ENCODE peak calls at places on chromosomes 6 and 20, in six cellular contexts. One of them, this sample, is unnamed.

GRCh38 chr20:63737940-63738686 is 1.5 kb upstream of the SLC2A4RG start:
- DNase-seq in neural progenitor cell: peak; percentile 54
- DNase-seq in suprapubic skin: no peak
- DNase-seq in NB4: no peak
- DNase-seq in CD4-positive, alpha-beta T cell: no peak
- DNase-seq in thyroid gland: peak; percentile 23
- DNase-seq in this sample: no peak

GRCh38 chr6:152981989-152982767 is 663 bp downstream of the FBXO5 start:
- DNase-seq in neural progenitor cell: peak; percentile 37
- DNase-seq in suprapubic skin: peak; percentile 72
- DNase-seq in NB4: peak; percentile 47
- DNase-seq in CD4-positive, alpha-beta T cell: no peak
- DNase-seq in thyroid gland: peak; percentile 14
- DNase-seq in this sample: peak; percentile 23

GRCh38 chr20:49595811-49596545 is 28.0 kb upstream of the PTGIS start:
- DNase-seq in neural progenitor cell: no peak
- DNase-seq in suprapubic skin: no peak
- DNase-seq in NB4: peak; percentile 93
- DNase-seq in CD4-positive, alpha-beta T cell: no peak
- DNase-seq in thyroid gland: no peak
- DNase-seq in this sample: no peak

GRCh38 chr6:133132092-133132491 is 109.1 kb upstream of the EYA4 start:
- DNase-seq in neural progenitor cell: no peak
- DNase-seq in suprapubic skin: no peak
- DNase-seq in NB4: no peak
- DNase-seq in CD4-positive, alpha-beta T cell: no peak
- DNase-seq in thyroid gland: no peak
- DNase-seq in this sample: no peak

GRCh38 chr20:4740774-4741431 is 19.2 kb downstream of the PRND start:
- DNase-seq in neural progenitor cell: peak; percentile 77
- DNase-seq in suprapubic skin: no peak
- DNase-seq in NB4: peak; percentile 77
- DNase-seq in CD4-positive, alpha-beta T cell: peak; percentile 62
- DNase-seq in thyroid gland: peak; percentile 34
- DNase-seq in this sample: peak; percentile 60

GRCh38 chr6:1363729-1364572 is 25.4 kb upstream of the FOXF2 start:
- DNase-seq in neural progenitor cell: no peak
- DNase-seq in suprapubic skin: no peak
- DNase-seq in NB4: peak; percentile 74
- DNase-seq in CD4-positive, alpha-beta T cell: no peak
- DNase-seq in thyroid gland: no peak
- DNase-seq in this sample: no peak

GRCh38 chr6:2900821-2901644 is 2.1 kb downstream of the SERPINB9 start:
- DNase-seq in neural progenitor cell: no peak
- DNase-seq in suprapubic skin: no peak
- DNase-seq in NB4: no peak
- DNase-seq in CD4-positive, alpha-beta T cell: no peak
- DNase-seq in thyroid gland: no peak
- DNase-seq in this sample: no peak

GRCh38 chr6:107716688-107717089 is 107.4 kb downstream of the SCML4 start:
- DNase-seq in neural progenitor cell: no peak
- DNase-seq in suprapubic skin: no peak
- DNase-seq in NB4: peak; percentile 56
- DNase-seq in CD4-positive, alpha-beta T cell: peak; percentile 63
- DNase-seq in thyroid gland: no peak
- DNase-seq in this sample: peak; percentile 58

GRCh38 chr6:72890671-72891070 is 268.8 kb downstream of the KCNQ5 start:
- DNase-seq in neural progenitor cell: no peak
- DNase-seq in suprapubic skin: no peak
- DNase-seq in NB4: no peak
- DNase-seq in CD4-positive, alpha-beta T cell: no peak
- DNase-seq in thyroid gland: no peak
- DNase-seq in this sample: no peak

GRCh38 chr6:19454296-19454998 is 382.7 kb upstream of the ID4 start:
- DNase-seq in neural progenitor cell: no peak
- DNase-seq in suprapubic skin: no peak
- DNase-seq in NB4: no peak
- DNase-seq in CD4-positive, alpha-beta T cell: no peak
- DNase-seq in thyroid gland: no peak
- DNase-seq in this sample: no peak

GRCh38 chr6:109002100-109002697 is 92.4 kb downstream of the SESN1 start:
- DNase-seq in neural progenitor cell: no peak
- DNase-seq in suprapubic skin: no peak
- DNase-seq in NB4: no peak
- DNase-seq in CD4-positive, alpha-beta T cell: no peak
- DNase-seq in thyroid gland: no peak
- DNase-seq in this sample: no peak

GRCh38 chr6:37459981-37460800 is 27.2 kb downstream of the CMTR1 start:
- DNase-seq in neural progenitor cell: peak; percentile 81
- DNase-seq in suprapubic skin: no peak
- DNase-seq in NB4: peak; percentile 20
- DNase-seq in CD4-positive, alpha-beta T cell: no peak
- DNase-seq in thyroid gland: no peak
- DNase-seq in this sample: no peak

GRCh38 chr6:167420858-167421766 is 96.2 kb downstream of the TTLL2 start:
- DNase-seq in neural progenitor cell: no peak
- DNase-seq in suprapubic skin: no peak
- DNase-seq in NB4: no peak
- DNase-seq in CD4-positive, alpha-beta T cell: no peak
- DNase-seq in thyroid gland: no peak
- DNase-seq in this sample: no peak

GRCh38 chr20:58613061-58613854 is 37.8 kb upstream of the STX16 start:
- DNase-seq in neural progenitor cell: no peak
- DNase-seq in suprapubic skin: no peak
- DNase-seq in NB4: no peak
- DNase-seq in CD4-positive, alpha-beta T cell: no peak
- DNase-seq in thyroid gland: no peak
- DNase-seq in this sample: no peak

GRCh38 chr6:11762782-11763459 is 15.7 kb downstream of the ADTRP start:
- DNase-seq in neural progenitor cell: no peak
- DNase-seq in suprapubic skin: no peak
- DNase-seq in NB4: no peak
- DNase-seq in CD4-positive, alpha-beta T cell: no peak
- DNase-seq in thyroid gland: no peak
- DNase-seq in this sample: no peak

GRCh38 chr6:111361648-111362047 is 121.4 kb downstream of the REV3L start:
- DNase-seq in neural progenitor cell: peak; percentile 70
- DNase-seq in suprapubic skin: no peak
- DNase-seq in NB4: peak; percentile 33
- DNase-seq in CD4-positive, alpha-beta T cell: no peak
- DNase-seq in thyroid gland: peak; percentile 37
- DNase-seq in this sample: no peak

GRCh38 chr20:36833275-36834020 is 42.5 kb upstream of the TLDC2 start:
- DNase-seq in neural progenitor cell: no peak
- DNase-seq in suprapubic skin: no peak
- DNase-seq in NB4: no peak
- DNase-seq in CD4-positive, alpha-beta T cell: no peak
- DNase-seq in thyroid gland: no peak
- DNase-seq in this sample: no peak

GRCh38 chr6:21496749-21497148 is 96.8 kb upstream of the SOX4 start:
- DNase-seq in neural progenitor cell: no peak
- DNase-seq in suprapubic skin: no peak
- DNase-seq in NB4: no peak
- DNase-seq in CD4-positive, alpha-beta T cell: no peak
- DNase-seq in thyroid gland: no peak
- DNase-seq in this sample: no peak

GRCh38 chr6:110044093-110044492 is 66.0 kb downstream of the GPR6 start:
- DNase-seq in neural progenitor cell: no peak
- DNase-seq in suprapubic skin: no peak
- DNase-seq in NB4: no peak
- DNase-seq in CD4-positive, alpha-beta T cell: no peak
- DNase-seq in thyroid gland: no peak
- DNase-seq in this sample: no peak

GRCh38 chr6:32168807-32169206 is 4.4 kb downstream of the EGFL8 start:
- DNase-seq in neural progenitor cell: no peak
- DNase-seq in suprapubic skin: no peak
- DNase-seq in NB4: no peak
- DNase-seq in CD4-positive, alpha-beta T cell: no peak
- DNase-seq in thyroid gland: no peak
- DNase-seq in this sample: no peak

GRCh38 chr6:30100154-30100553 is 12.7 kb downstream of the TRIM31 start:
- DNase-seq in neural progenitor cell: no peak
- DNase-seq in suprapubic skin: no peak
- DNase-seq in NB4: no peak
- DNase-seq in CD4-positive, alpha-beta T cell: no peak
- DNase-seq in thyroid gland: no peak
- DNase-seq in this sample: no peak

GRCh38 chr20:16476032-16476431 is 97.2 kb downstream of the KIF16B start:
- DNase-seq in neural progenitor cell: peak; percentile 50
- DNase-seq in suprapubic skin: no peak
- DNase-seq in NB4: peak; percentile 57
- DNase-seq in CD4-positive, alpha-beta T cell: no peak
- DNase-seq in thyroid gland: peak; percentile 15
- DNase-seq in this sample: no peak

GRCh38 chr6:34791164-34791841 is 580 bp upstream of the BLTP3A start:
- DNase-seq in neural progenitor cell: peak; percentile 62
- DNase-seq in suprapubic skin: peak; percentile 60
- DNase-seq in NB4: peak; percentile 85
- DNase-seq in CD4-positive, alpha-beta T cell: peak; percentile 19
- DNase-seq in thyroid gland: peak; percentile 50
- DNase-seq in this sample: peak; percentile 38
- TF ChIP-seq CTCF in neural progenitor cell: peak; percentile 31
- TF ChIP-seq CTCF in suprapubic skin: no peak
- TF ChIP-seq CTCF in NB4: peak; percentile 33
- TF ChIP-seq CTCF in CD4-positive, alpha-beta T cell: peak; percentile 29
- TF ChIP-seq CTCF in thyroid gland: no peak
- TF ChIP-seq CTCF in this sample: no peak

GRCh38 chr6:40588070-40588384 is 863 bp upstream of the LRFN2 start:
- DNase-seq in neural progenitor cell: no peak
- DNase-seq in suprapubic skin: no peak
- DNase-seq in NB4: no peak
- DNase-seq in CD4-positive, alpha-beta T cell: no peak
- DNase-seq in thyroid gland: no peak
- DNase-seq in this sample: no peak
- TF ChIP-seq CTCF in neural progenitor cell: no peak
- TF ChIP-seq CTCF in suprapubic skin: no peak
- TF ChIP-seq CTCF in NB4: no peak
- TF ChIP-seq CTCF in CD4-positive, alpha-beta T cell: no peak
- TF ChIP-seq CTCF in thyroid gland: peak; percentile 43
- TF ChIP-seq CTCF in this sample: peak; percentile 32

GRCh38 chr6:157760137-157760536 is 62.9 kb upstream of the SNX9 start:
- DNase-seq in neural progenitor cell: no peak
- DNase-seq in suprapubic skin: no peak
- DNase-seq in NB4: no peak
- DNase-seq in CD4-positive, alpha-beta T cell: no peak
- DNase-seq in thyroid gland: no peak
- DNase-seq in this sample: no peak
- TF ChIP-seq CTCF in neural progenitor cell: no peak
- TF ChIP-seq CTCF in suprapubic skin: no peak
- TF ChIP-seq CTCF in NB4: no peak
- TF ChIP-seq CTCF in CD4-positive, alpha-beta T cell: no peak
- TF ChIP-seq CTCF in thyroid gland: no peak
- TF ChIP-seq CTCF in this sample: no peak

DNA sequence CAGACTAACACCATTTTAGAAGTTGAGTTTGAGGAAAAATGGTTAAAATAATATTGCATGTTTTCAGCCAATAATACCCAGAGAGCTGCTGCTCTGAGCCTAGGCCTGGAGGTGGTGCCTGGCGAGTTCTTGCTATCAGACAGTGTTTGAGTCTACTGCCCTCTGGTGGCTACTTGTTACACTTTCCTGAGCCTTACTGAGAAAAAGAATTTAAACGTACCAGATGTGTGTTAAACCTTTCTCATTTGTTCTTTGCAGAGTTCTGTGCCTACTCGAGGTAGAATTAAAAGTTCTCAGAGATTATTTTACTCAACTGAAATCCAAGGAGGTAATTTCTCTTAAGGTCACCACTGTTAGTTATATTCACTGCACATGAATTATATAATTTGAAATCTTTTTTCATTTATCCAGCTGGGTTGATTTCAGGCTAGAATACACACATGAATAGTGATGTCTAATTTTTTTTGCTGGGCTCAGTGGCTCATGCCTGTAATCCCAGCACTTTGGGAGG is 38.2 kb downstream of the SHLD1 start:
- DNase-seq in neural progenitor cell: peak; percentile 91
- DNase-seq in suprapubic skin: peak; percentile 76
- DNase-seq in NB4: peak; percentile 92
- DNase-seq in CD4-positive, alpha-beta T cell: peak; percentile 65
- DNase-seq in thyroid gland: peak; percentile 82
- DNase-seq in this sample: peak; percentile 39
- TF ChIP-seq CTCF in neural progenitor cell: peak; percentile 92
- TF ChIP-seq CTCF in suprapubic skin: peak; percentile 93
- TF ChIP-seq CTCF in NB4: peak; percentile 71
- TF ChIP-seq CTCF in CD4-positive, alpha-beta T cell: peak; percentile 92
- TF ChIP-seq CTCF in thyroid gland: peak; percentile 94
- TF ChIP-seq CTCF in this sample: peak; percentile 88